ENCODE peak calls at places on chromosomes 16 and 17, in six cellular contexts. P, U, E, N, S and W are unnamed samples.

GRCh38 chr17:59406808-59407381 is 75.4 kb downstream of the YPEL2 start:
- DNase-seq in P (no peak), U (peak), E (peak), N (peak), S (no peak), W (no peak)

GRCh38 chr17:40317345-40317873 is 8.4 kb downstream of the RARA start:
- DNase-seq in P (peak), U (peak), E (peak), N (peak), S (no peak), W (peak)

GRCh38 chr17:38511126-38512108 is 83.2 kb downstream of the ARHGAP23 start:
- DNase-seq in P (no peak), U (peak), E (no peak), N (no peak), S (no peak), W (no peak)

GRCh38 chr17:75036643-75037268 is 10.0 kb downstream of the ATP5PD start:
- DNase-seq in P (peak), U (peak), E (peak), N (no peak), S (peak), W (peak)

GRCh38 chr17:70564006-70564620 is 394.8 kb downstream of the KCNJ2 start:
- DNase-seq in P (no peak), U (no peak), E (no peak), N (no peak), S (no peak), W (no peak)

GRCh38 chr16:67775273-67775672 is 31.1 kb downstream of the RANBP10 start:
- DNase-seq in P (no peak), U (no peak), E (no peak), N (no peak), S (no peak), W (no peak)

GRCh38 chr16:80527297-80527696 is 13.5 kb upstream of the DYNLRB2 start:
- DNase-seq in P (no peak), U (peak), E (peak), N (peak), S (no peak), W (no peak)

GRCh38 chr17:57422574-57423164 is 166.3 kb downstream of the MSI2 start:
- DNase-seq in P (peak), U (peak), E (peak), N (no peak), S (no peak), W (peak)

GRCh38 chr16:29804455-29805231 is 1.7 kb upstream of the MAZ start:
- DNase-seq in P (peak), U (peak), E (no peak), N (no peak), S (peak), W (peak)

GRCh38 chr16:56994311-56994710 is 5.0 kb downstream of the NLRC5 start:
- DNase-seq in P (no peak), U (no peak), E (no peak), N (no peak), S (no peak), W (no peak)

GRCh38 chr16:29873319-29873718 is 10.3 kb upstream of the CDIPT start:
- DNase-seq in P (no peak), U (no peak), E (no peak), N (no peak), S (no peak), W (no peak)

GRCh38 chr17:44905006-44906000 is 6.1 kb upstream of the EFTUD2 start:
- DNase-seq in P (no peak), U (no peak), E (no peak), N (peak), S (no peak), W (no peak)

GRCh38 chr17:66667491-66668030 is 167.4 kb upstream of the CACNG5 start:
- DNase-seq in P (no peak), U (no peak), E (no peak), N (no peak), S (no peak), W (no peak)

GRCh38 chr17:29149431-29150064 is 30.6 kb downstream of the MYO18A start:
- DNase-seq in P (no peak), U (peak), E (no peak), N (no peak), S (peak), W (no peak)

GRCh38 chr17:34579017-34579946 is at the start of gene TMEM132E:
- DNase-seq in P (peak), U (peak), E (peak), N (peak), S (no peak), W (peak)

GRCh38 chr17:64781394-64781793 is 119.3 kb upstream of the SMURF2 start:
- DNase-seq in P (peak), U (peak), E (no peak), N (peak), S (peak), W (peak)

GRCh38 chr16:80580109-80580832 is 39.5 kb downstream of the DYNLRB2 start:
- DNase-seq in P (no peak), U (peak), E (peak), N (no peak), S (no peak), W (no peak)

GRCh38 chr17:55420067-55420775 is 1.4 kb downstream of the MMD start:
- DNase-seq in P (no peak), U (no peak), E (no peak), N (no peak), S (no peak), W (peak)

GRCh38 chr16:60310836-60311445 is 1576.8 kb upstream of the GOT2 start:
- DNase-seq in P (no peak), U (no peak), E (no peak), N (no peak), S (no peak), W (no peak)

GRCh38 chr16:9458816-9459215 is 367.4 kb downstream of the HAPSTR1 start:
- DNase-seq in P (no peak), U (no peak), E (no peak), N (no peak), S (no peak), W (no peak)

GRCh38 chr17:39753514-39754160 is 15.9 kb downstream of the GRB7 start:
- DNase-seq in P (peak), U (no peak), E (no peak), N (peak), S (no peak), W (peak)

GRCh38 chr16:87723224-87723619 is 42.6 kb downstream of the KLHDC4 start:
- DNase-seq in P (peak), U (peak), E (no peak), N (peak), S (no peak), W (no peak)

GRCh38 chr16:53695070-53695469 is 8.6 kb downstream of the RPGRIP1L start:
- DNase-seq in P (no peak), U (no peak), E (no peak), N (no peak), S (no peak), W (no peak)

GRCh38 chr17:57532966-57533365 is 212.1 kb downstream of the CCDC182 start:
- DNase-seq in P (no peak), U (no peak), E (no peak), N (no peak), S (no peak), W (no peak)

GRCh38 chr16:57711331-57711730 is 16.7 kb downstream of the DRC7 start:
- DNase-seq in P (no peak), U (no peak), E (no peak), N (no peak), S (no peak), W (no peak)

GRCh38 chr17:68777856-68778694 is 176.9 kb upstream of the FAM20A start:
- DNase-seq in P (no peak), U (no peak), E (no peak), N (no peak), S (no peak), W (no peak)

GRCh38 chr16:30113031-30113710 is at the start of gene GDPD3:
- DNase-seq in P (peak), U (no peak), E (no peak), N (no peak), S (peak), W (peak)

GRCh38 chr16:50278251-50278650 is 11.9 kb downstream of the ADCY7 start:
- DNase-seq in P (no peak), U (no peak), E (no peak), N (no peak), S (no peak), W (no peak)

GRCh38 chr16:27639588-27640276 is 89.8 kb downstream of the KATNIP start:
- DNase-seq in P (no peak), U (peak), E (peak), N (peak), S (no peak), W (no peak)

GRCh38 chr16:89153848-89154271 is 17.7 kb upstream of the CDH15 start:
- DNase-seq in P (no peak), U (no peak), E (no peak), N (no peak), S (no peak), W (no peak)

GRCh38 chr17:42274812-42275526 is 1.2 kb downstream of the STAT5B start:
- DNase-seq in P (no peak), U (no peak), E (no peak), N (peak), S (no peak), W (no peak)

GRCh38 chr16:69494993-69495392 is 70.6 kb downstream of the CYB5B start:
- DNase-seq in P (no peak), U (no peak), E (peak), N (no peak), S (no peak), W (no peak)

GRCh38 chr16:89217388-89218191 is at the start of gene ZNF778:
- DNase-seq in P (peak), U (peak), E (peak), N (peak), S (peak), W (peak)

GRCh38 chr17:43591750-43592562 is 45.8 kb upstream of the ETV4 start:
- DNase-seq in P (peak), U (peak), E (no peak), N (peak), S (peak), W (peak)

GRCh38 chr17:58576679-58577367 is 62.4 kb upstream of the MTMR4 start:
- DNase-seq in P (no peak), U (no peak), E (peak), N (no peak), S (no peak), W (no peak)

GRCh38 chr16:57480127-57480753 is 6.1 kb downstream of the DOK4 start:
- DNase-seq in P (peak), U (peak), E (peak), N (peak), S (peak), W (peak)

GRCh38 chr17:58219789-58220183 is 731 bp upstream of the MKS1 start:
- DNase-seq in P (no peak), U (no peak), E (no peak), N (peak), S (no peak), W (no peak)

GRCh38 chr17:10646393-10646990 is 10.6 kb downstream of the MYH3 start:
- DNase-seq in P (peak), U (peak), E (peak), N (peak), S (no peak), W (peak)

GRCh38 chr16:31487076-31487719 is 4.3 kb downstream of the SLC5A2 start:
- DNase-seq in P (no peak), U (no peak), E (no peak), N (no peak), S (peak), W (no peak)
- H3K4me3 ChIP-seq in P (peak), U (peak), E (peak), N (peak), S (no peak), W (peak)

GRCh38 chr16:1311738-1312458 is 2.5 kb downstream of the UBE2I start:
- DNase-seq in P (peak), U (peak), E (no peak), N (no peak), S (no peak), W (peak)

GRCh38 chr16:1312903-1313302 is 3.5 kb downstream of the UBE2I start:
- DNase-seq in P (no peak), U (no peak), E (no peak), N (no peak), S (no peak), W (no peak)

GRCh38 chr16:1313721-1314120 is 4.3 kb downstream of the UBE2I start:
- DNase-seq in P (no peak), U (no peak), E (no peak), N (no peak), S (no peak), W (no peak)

GRCh38 chr16:1311212-1311737 is 1.8 kb downstream of the UBE2I start:
- DNase-seq in P (no peak), U (no peak), E (no peak), N (no peak), S (no peak), W (no peak)

GRCh38 chr16:1312459-1312801 is 3.0 kb downstream of the UBE2I start:
- DNase-seq in P (no peak), U (no peak), E (no peak), N (no peak), S (no peak), W (no peak)
- H3K4me3 ChIP-seq in P (peak), U (no peak), E (no peak), N (no peak), S (no peak), W (peak)

DNA sequence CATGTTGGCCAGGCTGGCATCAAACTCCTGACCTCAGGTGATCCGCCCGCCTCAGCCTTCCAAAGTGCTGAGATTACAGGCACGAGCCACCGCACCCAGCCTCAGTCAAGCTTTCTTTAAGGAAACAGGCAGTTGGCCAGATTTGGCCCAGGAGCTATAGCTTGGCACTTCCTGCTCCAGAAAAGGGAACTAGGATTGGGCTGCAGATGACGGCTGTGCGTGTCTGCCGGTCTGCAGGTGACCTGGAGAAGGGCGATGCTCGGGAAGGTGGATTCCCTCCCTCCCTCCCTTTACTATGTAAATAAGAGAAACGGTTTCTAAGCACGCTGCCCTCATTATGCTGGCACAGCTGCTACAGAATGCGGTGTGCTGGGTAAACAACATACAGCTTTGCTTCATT is 215.9 kb downstream of the RPTOR start:
- DNase-seq in P (no peak), U (no peak), E (no peak), N (no peak), S (peak), W (no peak)
- H3K4me3 ChIP-seq in P (no peak), U (no peak), E (no peak), N (no peak), S (no peak), W (no peak)

GRCh38 chr17:76474894-76475293 is 7.5 kb downstream of the AANAT start:
- DNase-seq in P (no peak), U (no peak), E (no peak), N (no peak), S (no peak), W (no peak)

GRCh38 chr17:76474238-76474637 is 6.8 kb downstream of the AANAT start:
- DNase-seq in P (no peak), U (no peak), E (no peak), N (no peak), S (no peak), W (no peak)

GRCh38 chr17:76473541-76473985 is 6.2 kb downstream of the AANAT start:
- DNase-seq in P (no peak), U (no peak), E (peak), N (peak), S (peak), W (no peak)

GRCh38 chr17:76476736-76477135 is 9.3 kb downstream of the AANAT start:
- DNase-seq in P (no peak), U (no peak), E (no peak), N (no peak), S (no peak), W (no peak)

DNA sequence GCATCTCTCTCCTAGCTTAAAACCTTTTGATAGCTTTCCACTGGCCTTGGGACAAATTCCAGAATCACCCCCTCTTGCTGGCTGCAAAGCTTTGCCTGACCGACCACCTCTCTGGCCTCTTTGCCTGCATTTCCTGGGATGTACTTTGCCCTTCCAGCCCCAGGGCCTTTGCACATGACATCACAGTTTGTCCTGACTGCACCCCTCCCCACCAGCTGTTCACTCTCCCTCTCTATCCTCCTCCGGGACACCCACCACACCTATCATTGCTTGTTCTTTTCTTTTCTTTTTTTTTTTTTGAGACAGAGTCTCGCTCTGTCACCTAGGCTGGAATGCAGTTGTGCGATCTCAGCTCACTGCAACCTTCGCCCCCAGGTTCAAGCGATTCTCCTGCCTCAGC is 7.9 kb downstream of the AANAT start:
- DNase-seq in P (no peak), U (no peak), E (no peak), N (no peak), S (no peak), W (no peak)
- H3K4me3 ChIP-seq in P (no peak), U (no peak), E (no peak), N (no peak), S (no peak), W (no peak)

GRCh38 chr17:19877546-19877945 is 9.8 kb upstream of the ULK2 start:
- DNase-seq in P (no peak), U (no peak), E (no peak), N (no peak), S (no peak), W (no peak)
- H3K4me3 ChIP-seq in P (no peak), U (no peak), E (no peak), N (no peak), S (no peak), W (no peak)

DNA sequence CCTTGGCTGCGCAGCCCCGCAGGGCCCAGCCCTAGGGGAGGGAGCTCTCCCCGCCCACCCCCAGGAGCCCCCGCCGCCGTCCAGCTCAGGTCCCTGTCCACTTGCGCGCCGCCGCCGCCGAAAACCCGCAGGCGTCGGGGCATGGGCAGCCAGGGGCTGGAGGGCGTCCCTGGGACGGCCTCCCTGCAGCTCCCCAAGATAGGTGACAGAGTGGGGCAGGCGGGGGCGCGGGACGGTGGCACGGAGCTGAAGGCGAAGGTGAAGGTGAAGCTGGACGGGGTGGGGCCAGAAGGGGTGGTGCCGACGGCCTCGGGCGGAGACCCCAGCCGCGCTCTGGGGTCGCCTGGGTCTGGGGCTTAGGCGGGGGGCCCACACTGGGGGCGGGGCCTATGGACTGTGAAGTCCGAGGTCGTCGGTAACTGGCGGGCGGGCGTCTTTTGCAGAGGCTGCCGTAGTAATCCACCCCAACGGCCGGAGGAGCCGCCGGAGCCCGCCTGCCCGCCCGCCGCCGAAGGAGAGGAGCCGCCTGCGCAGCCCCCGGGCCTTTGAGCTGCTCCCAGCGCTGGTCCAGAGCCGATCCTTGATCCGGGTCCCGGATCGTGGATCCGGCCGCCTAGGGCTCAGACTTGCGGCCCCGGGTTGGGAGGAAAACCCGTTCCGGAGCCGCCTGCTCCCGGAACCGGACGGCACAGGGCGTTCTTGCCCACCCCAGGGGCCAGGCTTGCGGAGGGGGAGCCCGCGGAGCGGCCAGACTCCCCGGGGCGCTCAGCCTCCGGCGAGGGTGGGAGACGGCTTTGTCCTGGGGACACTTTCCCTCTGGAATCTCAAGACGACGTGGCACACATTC is 27.0 kb downstream of the SREBF1 start:
- DNase-seq in P (peak), U (peak), E (peak), N (peak), S (no peak), W (no peak)
- H3K4me3 ChIP-seq in P (peak), U (peak), E (no peak), N (no peak), S (no peak), W (peak)

GRCh38 chr17:2059837-2060658 is 5.1 kb downstream of the HIC1 start:
- DNase-seq in P (no peak), U (no peak), E (no peak), N (no peak), S (no peak), W (no peak)

GRCh38 chr17:2060681-2061440 is 6.0 kb downstream of the HIC1 start:
- DNase-seq in P (no peak), U (peak), E (no peak), N (no peak), S (peak), W (no peak)

GRCh38 chr17:2057714-2058520 is 3.0 kb downstream of the HIC1 start:
- DNase-seq in P (no peak), U (peak), E (no peak), N (no peak), S (peak), W (peak)

GRCh38 chr17:2058521-2059124 is 3.7 kb downstream of the HIC1 start:
- DNase-seq in P (peak), U (peak), E (peak), N (no peak), S (peak), W (peak)

DNA sequence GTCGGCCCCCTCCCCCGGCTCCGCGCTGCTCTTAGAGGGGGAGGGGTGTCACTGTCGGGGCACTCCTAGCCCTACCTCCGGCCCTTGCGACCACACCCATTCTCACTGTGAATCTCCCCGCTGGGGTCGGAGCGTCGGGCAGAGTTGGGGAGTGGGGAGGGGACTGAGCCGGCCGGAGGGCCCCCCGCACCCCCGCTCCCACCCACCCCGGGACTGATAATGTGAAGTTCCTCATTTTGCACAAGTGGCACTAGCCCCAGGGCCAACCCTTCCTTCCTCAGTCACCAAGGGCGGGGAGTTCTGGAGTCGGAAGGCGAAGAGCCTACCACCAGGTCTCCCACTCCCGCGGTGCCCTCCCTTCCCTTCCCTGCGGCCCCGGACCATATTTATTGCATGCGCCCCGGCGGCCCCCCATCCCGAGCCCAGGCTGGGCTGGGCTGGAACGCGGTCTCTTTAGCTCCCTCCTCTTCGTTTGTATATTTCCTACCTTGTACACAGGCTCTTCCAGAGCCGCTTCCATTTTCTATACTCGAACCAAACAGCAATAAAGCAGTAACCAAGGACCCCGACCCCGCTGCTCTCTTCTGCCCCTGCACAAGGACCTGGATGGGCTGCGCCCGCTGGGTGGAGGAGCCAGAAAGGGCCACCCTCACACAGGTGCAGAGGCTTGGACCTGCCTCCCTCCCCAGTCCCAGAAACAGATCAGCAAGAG is 4.4 kb downstream of the HIC1 start:
- DNase-seq in P (no peak), U (no peak), E (no peak), N (no peak), S (peak), W (no peak)
- H3K4me3 ChIP-seq in P (peak), U (no peak), E (no peak), N (no peak), S (no peak), W (peak)